ENCODE peak calls at places on chromosomes 7 and 10, in ten cellular contexts. One of them, this sample, is unnamed.

GRCh38 chr7:2019693-2020511 is 212.8 kb downstream of the MAD1L1 start:
- DNase-seq in HTR-8/SVneo: no peak
- DNase-seq in left cardiac atrium: peak; percentile 84
- DNase-seq in DMS79 treated with DMSO at 0.1 percent for 48 hours: no peak
- DNase-seq in NCI-H774: no peak
- DNase-seq in non-pigmented ciliary epithelial cell: peak; percentile 85
- DNase-seq in stimulated activated CD4-positive, alpha-beta T cell treated with anti-CD3 and anti-CD28 coated beads, Interleukin-15, amount 100 ng/mL, for 24 hours: peak; percentile 52
- DNase-seq in head of caudate nucleus: peak; percentile 50
- DNase-seq in C1 segment of cervical spinal cord: no peak
- DNase-seq in fibroblast of the conjunctiva: peak; percentile 89
- DNase-seq in this sample: no peak

GRCh38 chr7:85186521-85187241 is at the start of gene SEMA3D:
- DNase-seq in DMS79 treated with DMSO at 0.1 percent for 48 hours: peak; percentile 69
- DNase-seq in HTR-8/SVneo: peak; percentile 32
- DNase-seq in C1 segment of cervical spinal cord: peak; percentile 23
- DNase-seq in fibroblast of the conjunctiva: peak; percentile 55
- DNase-seq in left cardiac atrium: peak; percentile 69
- DNase-seq in NCI-H774: peak; percentile 85
- DNase-seq in head of caudate nucleus: peak; percentile 90
- DNase-seq in stimulated activated CD4-positive, alpha-beta T cell treated with anti-CD3 and anti-CD28 coated beads, Interleukin-15, amount 100 ng/mL, for 24 hours: peak; percentile 29
- DNase-seq in non-pigmented ciliary epithelial cell: no peak
- DNase-seq in this sample: peak; percentile 52

GRCh38 chr10:51231754-51232153 is 157.5 kb downstream of the PRKG1 start:
- DNase-seq in NCI-H774: no peak
- DNase-seq in DMS79 treated with DMSO at 0.1 percent for 48 hours: no peak
- DNase-seq in C1 segment of cervical spinal cord: no peak
- DNase-seq in stimulated activated CD4-positive, alpha-beta T cell treated with anti-CD3 and anti-CD28 coated beads, Interleukin-15, amount 100 ng/mL, for 24 hours: no peak
- DNase-seq in fibroblast of the conjunctiva: no peak
- DNase-seq in left cardiac atrium: no peak
- DNase-seq in non-pigmented ciliary epithelial cell: no peak
- DNase-seq in head of caudate nucleus: no peak
- DNase-seq in HTR-8/SVneo: no peak
- DNase-seq in this sample: no peak

GRCh38 chr7:68288099-68288498 is 1291.5 kb downstream of the TYW1 start:
- DNase-seq in DMS79 treated with DMSO at 0.1 percent for 48 hours: no peak
- DNase-seq in stimulated activated CD4-positive, alpha-beta T cell treated with anti-CD3 and anti-CD28 coated beads, Interleukin-15, amount 100 ng/mL, for 24 hours: no peak
- DNase-seq in C1 segment of cervical spinal cord: no peak
- DNase-seq in head of caudate nucleus: no peak
- DNase-seq in left cardiac atrium: no peak
- DNase-seq in HTR-8/SVneo: no peak
- DNase-seq in fibroblast of the conjunctiva: no peak
- DNase-seq in NCI-H774: peak; percentile 31
- DNase-seq in non-pigmented ciliary epithelial cell: no peak
- DNase-seq in this sample: no peak

GRCh38 chr7:136114966-136115762 is 138.0 kb upstream of the MTPN start:
- DNase-seq in left cardiac atrium: peak; percentile 45
- DNase-seq in non-pigmented ciliary epithelial cell: peak; percentile 1
- DNase-seq in DMS79 treated with DMSO at 0.1 percent for 48 hours: no peak
- DNase-seq in C1 segment of cervical spinal cord: no peak
- DNase-seq in stimulated activated CD4-positive, alpha-beta T cell treated with anti-CD3 and anti-CD28 coated beads, Interleukin-15, amount 100 ng/mL, for 24 hours: peak; percentile 70
- DNase-seq in head of caudate nucleus: peak; percentile 63
- DNase-seq in NCI-H774: peak; percentile 9
- DNase-seq in HTR-8/SVneo: peak; percentile 30
- DNase-seq in fibroblast of the conjunctiva: peak; percentile 14
- DNase-seq in this sample: peak; percentile 87

GRCh38 chr10:105352827-105353226 is 711.7 kb downstream of the SORCS3 start:
- DNase-seq in left cardiac atrium: no peak
- DNase-seq in C1 segment of cervical spinal cord: no peak
- DNase-seq in non-pigmented ciliary epithelial cell: no peak
- DNase-seq in head of caudate nucleus: no peak
- DNase-seq in NCI-H774: no peak
- DNase-seq in HTR-8/SVneo: no peak
- DNase-seq in stimulated activated CD4-positive, alpha-beta T cell treated with anti-CD3 and anti-CD28 coated beads, Interleukin-15, amount 100 ng/mL, for 24 hours: no peak
- DNase-seq in DMS79 treated with DMSO at 0.1 percent for 48 hours: no peak
- DNase-seq in fibroblast of the conjunctiva: no peak
- DNase-seq in this sample: no peak

GRCh38 chr7:1058311-1058710 is 14.0 kb downstream of the GPR146 start:
- DNase-seq in HTR-8/SVneo: no peak
- DNase-seq in non-pigmented ciliary epithelial cell: no peak
- DNase-seq in C1 segment of cervical spinal cord: no peak
- DNase-seq in head of caudate nucleus: no peak
- DNase-seq in DMS79 treated with DMSO at 0.1 percent for 48 hours: no peak
- DNase-seq in left cardiac atrium: no peak
- DNase-seq in fibroblast of the conjunctiva: no peak
- DNase-seq in NCI-H774: no peak
- DNase-seq in stimulated activated CD4-positive, alpha-beta T cell treated with anti-CD3 and anti-CD28 coated beads, Interleukin-15, amount 100 ng/mL, for 24 hours: no peak
- DNase-seq in this sample: no peak

GRCh38 chr7:114405427-114405826 is 9.2 kb upstream of the FOXP2 start:
- DNase-seq in DMS79 treated with DMSO at 0.1 percent for 48 hours: no peak
- DNase-seq in left cardiac atrium: no peak
- DNase-seq in fibroblast of the conjunctiva: no peak
- DNase-seq in C1 segment of cervical spinal cord: no peak
- DNase-seq in stimulated activated CD4-positive, alpha-beta T cell treated with anti-CD3 and anti-CD28 coated beads, Interleukin-15, amount 100 ng/mL, for 24 hours: no peak
- DNase-seq in NCI-H774: no peak
- DNase-seq in head of caudate nucleus: no peak
- DNase-seq in HTR-8/SVneo: no peak
- DNase-seq in non-pigmented ciliary epithelial cell: no peak
- DNase-seq in this sample: no peak

GRCh38 chr7:33719059-33719581 is 186.2 kb upstream of the BMPER start:
- DNase-seq in left cardiac atrium: peak; percentile 65
- DNase-seq in HTR-8/SVneo: no peak
- DNase-seq in DMS79 treated with DMSO at 0.1 percent for 48 hours: no peak
- DNase-seq in stimulated activated CD4-positive, alpha-beta T cell treated with anti-CD3 and anti-CD28 coated beads, Interleukin-15, amount 100 ng/mL, for 24 hours: no peak
- DNase-seq in NCI-H774: no peak
- DNase-seq in fibroblast of the conjunctiva: no peak
- DNase-seq in non-pigmented ciliary epithelial cell: no peak
- DNase-seq in C1 segment of cervical spinal cord: no peak
- DNase-seq in head of caudate nucleus: peak; percentile 65
- DNase-seq in this sample: peak; percentile 70

GRCh38 chr7:135980665-135981180 is 3.6 kb upstream of the MTPN start:
- DNase-seq in head of caudate nucleus: no peak
- DNase-seq in non-pigmented ciliary epithelial cell: no peak
- DNase-seq in DMS79 treated with DMSO at 0.1 percent for 48 hours: no peak
- DNase-seq in left cardiac atrium: no peak
- DNase-seq in fibroblast of the conjunctiva: peak; percentile 42
- DNase-seq in HTR-8/SVneo: no peak
- DNase-seq in C1 segment of cervical spinal cord: no peak
- DNase-seq in stimulated activated CD4-positive, alpha-beta T cell treated with anti-CD3 and anti-CD28 coated beads, Interleukin-15, amount 100 ng/mL, for 24 hours: peak; percentile 42
- DNase-seq in NCI-H774: no peak
- DNase-seq in this sample: peak; percentile 42

GRCh38 chr7:151425670-151426075 is 14.3 kb downstream of the CRYGN start:
- DNase-seq in stimulated activated CD4-positive, alpha-beta T cell treated with anti-CD3 and anti-CD28 coated beads, Interleukin-15, amount 100 ng/mL, for 24 hours: no peak
- DNase-seq in DMS79 treated with DMSO at 0.1 percent for 48 hours: no peak
- DNase-seq in HTR-8/SVneo: no peak
- DNase-seq in NCI-H774: no peak
- DNase-seq in left cardiac atrium: no peak
- DNase-seq in head of caudate nucleus: no peak
- DNase-seq in non-pigmented ciliary epithelial cell: peak; percentile 67
- DNase-seq in fibroblast of the conjunctiva: peak; percentile 74
- DNase-seq in C1 segment of cervical spinal cord: no peak
- DNase-seq in this sample: no peak

GRCh38 chr10:119319920-119320258 is 112.5 kb downstream of the GRK5 start:
- DNase-seq in C1 segment of cervical spinal cord: no peak
- DNase-seq in head of caudate nucleus: no peak
- DNase-seq in stimulated activated CD4-positive, alpha-beta T cell treated with anti-CD3 and anti-CD28 coated beads, Interleukin-15, amount 100 ng/mL, for 24 hours: no peak
- DNase-seq in NCI-H774: no peak
- DNase-seq in HTR-8/SVneo: no peak
- DNase-seq in fibroblast of the conjunctiva: no peak
- DNase-seq in left cardiac atrium: no peak
- DNase-seq in non-pigmented ciliary epithelial cell: no peak
- DNase-seq in DMS79 treated with DMSO at 0.1 percent for 48 hours: no peak
- DNase-seq in this sample: no peak

This sample was measured in COLO829.